ENCODE peak calls at places on chromosomes 2 and 18, in four cellular contexts. C is HepG2, P is GM12878, D is K562. K is an unnamed sample.

GRCh38 chr2:18690342-18690741 is 101.0 kb upstream of the NT5C1B start:
- DNase-seq in C (no peak), P (no peak), D (no peak), K (no peak)

GRCh38 chr2:862356-862687 is 88.3 kb upstream of the SNTG2 start:
- DNase-seq in C (no peak), P (no peak), D (no peak), K (no peak)

GRCh38 chr18:78123926-78124797 is 855.5 kb upstream of the SALL3 start:
- DNase-seq in C (no peak), P (no peak), D (no peak), K (no peak)

GRCh38 chr18:75249192-75249551 is 38.6 kb downstream of the TSHZ1 start:
- DNase-seq in C (no peak), P (no peak), D (no peak), K (no peak)

GRCh38 chr18:10190564-10190963 is 263.9 kb upstream of the APCDD1 start:
- DNase-seq in C (no peak), P (no peak), D (no peak), K (no peak)

GRCh38 chr2:95315801-95316411 is 18.8 kb downstream of the KCNIP3 start:
- DNase-seq in C (no peak), P (no peak), D (no peak), K (no peak)

GRCh38 chr2:9230881-9231280 is 24.3 kb downstream of the ASAP2 start:
- DNase-seq in C (no peak), P (no peak), D (no peak), K (no peak)

GRCh38 chr2:152407204-152407721 is 72.3 kb downstream of the FMNL2 start:
- DNase-seq in C (no peak), P (peak), D (peak), K (no peak)

GRCh38 chr2:16033032-16033293 is 92.6 kb downstream of the MYCN start:
- DNase-seq in C (no peak), P (no peak), D (no peak), K (no peak)

GRCh38 chr2:15640291-15640711 is 48.6 kb downstream of the DDX1 start:
- DNase-seq in C (peak), P (no peak), D (peak), K (peak)

GRCh38 chr2:65389476-65389875 is 42.9 kb downstream of the SPRED2 start:
- DNase-seq in C (no peak), P (no peak), D (no peak), K (no peak)

GRCh38 chr18:40124107-40124506 is 1830.9 kb upstream of the PIK3C3 start:
- DNase-seq in C (no peak), P (no peak), D (no peak), K (no peak)

GRCh38 chr2:176744156-176744555 is 468.4 kb upstream of the HNRNPA3 start:
- DNase-seq in C (no peak), P (no peak), D (no peak), K (no peak)

GRCh38 chr2:234165421-234165820 is 114.9 kb downstream of the SPP2 start:
- DNase-seq in C (no peak), P (no peak), D (no peak), K (no peak)

GRCh38 chr2:152611458-152612231 is 105.6 kb downstream of the PRPF40A start:
- DNase-seq in C (no peak), P (peak), D (no peak), K (peak)

GRCh38 chr2:74164761-74165160 is 13.9 kb downstream of the MOB1A start:
- DNase-seq in C (no peak), P (no peak), D (no peak), K (no peak)

GRCh38 chr2:107469437-107469995 is 357.2 kb upstream of the RGPD4 start:
- DNase-seq in C (no peak), P (no peak), D (no peak), K (no peak)

GRCh38 chr2:160228141-160228963 is 28.3 kb upstream of the ITGB6 start:
- DNase-seq in C (no peak), P (no peak), D (no peak), K (peak)

GRCh38 chr2:144523606-144524131 is 3.8 kb upstream of the ZEB2 start:
- DNase-seq in C (no peak), P (no peak), D (peak), K (peak)

GRCh38 chr2:144521702-144522101 is 1.8 kb upstream of the ZEB2 start:
- DNase-seq in C (no peak), P (no peak), D (no peak), K (no peak)

GRCh38 chr2:144526826-144527225 is 6.9 kb upstream of the ZEB2 start:
- DNase-seq in C (no peak), P (no peak), D (no peak), K (no peak)

GRCh38 chr2:144522741-144523605 is 3.1 kb upstream of the ZEB2 start:
- DNase-seq in C (no peak), P (no peak), D (peak), K (peak)

DNA sequence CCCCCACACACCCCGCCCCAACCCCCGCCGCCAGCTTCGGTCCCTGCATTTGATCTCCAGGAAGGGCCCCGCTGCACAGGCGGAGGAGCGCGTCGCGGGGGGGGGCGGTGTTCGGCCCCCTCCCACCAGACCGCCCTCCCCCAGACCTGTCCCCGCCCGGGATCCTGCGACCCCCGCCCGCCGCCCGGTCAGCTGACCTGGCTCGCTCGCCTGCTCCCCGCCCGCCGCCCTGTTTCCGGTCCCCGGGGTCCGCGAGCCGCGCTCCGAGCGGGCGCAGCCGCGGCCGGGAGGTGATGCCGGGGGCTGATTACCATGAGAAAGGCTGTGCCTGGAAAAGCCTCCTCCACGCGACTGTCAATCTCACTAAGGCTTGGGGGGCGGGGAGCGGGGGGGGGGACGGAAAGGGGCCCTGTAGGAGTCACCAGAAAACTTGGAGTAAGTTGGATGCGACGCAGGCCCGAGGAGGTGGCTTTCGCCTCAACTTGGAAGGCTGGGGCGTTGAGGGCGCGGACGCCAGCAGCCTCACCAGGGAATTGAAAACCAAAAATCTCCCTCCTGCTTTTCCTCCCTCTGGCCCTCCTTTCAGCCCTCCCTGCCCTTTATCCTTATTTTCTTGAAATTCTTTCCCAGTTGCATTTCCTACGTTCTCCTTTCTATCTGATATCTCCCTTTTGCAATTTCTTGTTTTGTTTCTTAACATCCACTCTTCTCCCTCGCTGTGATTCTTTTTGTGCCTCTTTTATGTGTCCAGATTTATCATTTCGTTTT is 4.5 kb upstream of the ZEB2 start:
- DNase-seq in C (no peak), P (no peak), D (peak), K (no peak)
- TF ChIP-seq MYC in C (no peak), P (no peak), D (no peak), K (no peak)

GRCh38 chr2:240947607-240948006 is 41.5 kb downstream of the CROCC2 start:
- DNase-seq in C (no peak), P (no peak), D (no peak), K (no peak)

GRCh38 chr2:240948086-240948485 is 42.0 kb downstream of the CROCC2 start:
- DNase-seq in C (no peak), P (no peak), D (no peak), K (no peak)

GRCh38 chr2:240946046-240946445 is 39.9 kb downstream of the CROCC2 start:
- DNase-seq in C (no peak), P (no peak), D (no peak), K (no peak)

GRCh38 chr2:240947176-240947575 is 41.0 kb downstream of the CROCC2 start:
- DNase-seq in C (no peak), P (no peak), D (no peak), K (no peak)

DNA sequence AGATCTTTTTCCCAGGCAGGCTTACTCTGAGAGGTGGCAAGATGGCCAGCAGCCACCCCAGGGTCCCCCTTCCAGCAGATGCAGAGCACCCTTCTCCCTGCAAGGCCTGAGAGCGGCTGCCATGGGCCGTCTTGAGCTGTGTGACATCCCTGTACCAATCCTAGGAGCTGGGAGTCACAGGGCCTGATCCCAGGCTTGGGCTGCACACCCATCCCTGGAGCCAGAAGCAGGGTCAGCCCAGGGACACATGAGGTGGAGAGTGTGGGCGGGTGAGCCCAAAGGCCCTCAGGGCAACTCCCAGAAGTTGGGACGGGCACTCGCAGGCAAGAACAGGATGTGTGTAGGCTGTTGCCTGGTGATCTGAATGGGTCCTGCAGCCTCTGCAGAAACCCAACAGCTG is 40.5 kb downstream of the CROCC2 start:
- DNase-seq in C (no peak), P (no peak), D (no peak), K (no peak)
- H3K4me2 ChIP-seq in C (no peak), P (no peak), D (no peak), K (no peak)

GRCh38 chr2:131682122-131682944 is 154.6 kb downstream of the CCDC74A start:
- DNase-seq in C (peak), P (no peak), D (peak), K (peak)
- TF ChIP-seq EZH2 in C (no peak), P (no peak), D (no peak), K (no peak)

GRCh38 chr18:79547413-79548076 is 132.1 kb upstream of the CTDP1 start:
- DNase-seq in C (no peak), P (no peak), D (no peak), K (no peak)

GRCh38 chr18:79548077-79548450 is 131.5 kb upstream of the CTDP1 start:
- DNase-seq in C (no peak), P (no peak), D (no peak), K (no peak)

GRCh38 chr18:79548986-79549637 is 130.5 kb upstream of the CTDP1 start:
- DNase-seq in C (no peak), P (no peak), D (no peak), K (no peak)

GRCh38 chr18:79549638-79550000 is 130.0 kb upstream of the CTDP1 start:
- DNase-seq in C (no peak), P (no peak), D (no peak), K (no peak)

GRCh38 chr18:79548621-79548985 is 131.0 kb upstream of the CTDP1 start:
- DNase-seq in C (no peak), P (no peak), D (no peak), K (no peak)
- TF ChIP-seq MYC in C (no peak), P (no peak), D (no peak), K (no peak)

GRCh38 chr2:175170679-175171304 is 2.8 kb upstream of the ATF2 start:
- DNase-seq in C (no peak), P (no peak), D (no peak), K (no peak)
- H3K4me2 ChIP-seq in C (no peak), P (no peak), D (peak), K (no peak)

GRCh38 chr2:237625216-237625705 is 2.1 kb upstream of the LRRFIP1 start:
- DNase-seq in C (peak), P (no peak), D (no peak), K (no peak)

GRCh38 chr2:237625777-237626176 is 1.6 kb upstream of the LRRFIP1 start:
- DNase-seq in C (no peak), P (no peak), D (no peak), K (no peak)

GRCh38 chr2:237628482-237629187 is 1.2 kb downstream of the LRRFIP1 start:
- DNase-seq in C (no peak), P (no peak), D (no peak), K (no peak)

GRCh38 chr2:237627463-237628321 is at the start of gene LRRFIP1:
- DNase-seq in C (no peak), P (no peak), D (no peak), K (peak)

DNA sequence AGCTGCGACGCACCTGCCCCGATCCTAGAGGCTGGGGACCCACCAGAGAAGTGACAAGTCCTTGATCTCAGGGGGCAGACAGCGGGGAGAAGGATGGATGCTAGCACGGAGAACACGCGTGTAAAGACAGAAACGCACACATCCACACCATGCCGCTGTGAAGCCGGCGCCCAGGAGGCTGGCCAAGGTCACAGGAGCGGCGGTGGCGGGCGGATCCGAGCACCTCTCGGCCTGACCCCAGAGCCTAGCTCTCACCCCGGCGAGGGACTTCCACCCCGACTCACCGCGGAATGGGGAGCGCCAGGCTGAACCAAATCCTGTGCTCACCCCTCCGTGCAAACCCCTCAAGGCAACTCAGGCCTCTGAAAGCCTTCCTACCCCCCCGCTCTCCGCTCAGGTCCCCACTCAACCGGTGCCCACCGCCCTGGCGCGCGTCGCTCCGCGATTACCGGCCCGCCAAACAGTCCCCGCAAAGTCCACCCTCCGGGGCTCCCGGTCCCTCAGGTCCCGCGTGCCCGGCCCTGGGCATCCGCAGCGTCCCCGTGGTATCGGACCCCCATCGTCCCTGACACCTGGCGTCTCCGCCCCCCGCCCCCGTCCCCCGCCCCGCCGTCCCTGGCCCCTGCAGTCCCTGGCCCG is 455 bp upstream of the LRRFIP1 start:
- DNase-seq in C (no peak), P (no peak), D (no peak), K (no peak)
- TF ChIP-seq EZH2 in C (peak), P (no peak), D (no peak), K (peak)